ENCODE peak calls at places on chromosomes 3 and 15, in nine cellular contexts. One of them, this sample, is unnamed.

GRCh38 chr15:81152799-81153198 is 18.7 kb downstream of the CFAP161 start:
- DNase-seq in IMR-90: peak; percentile 48
- DNase-seq in A549: no peak
- DNase-seq in gastrocnemius medialis: no peak
- DNase-seq in OCI-LY7: no peak
- DNase-seq in GM23338: no peak
- DNase-seq in PC-3: no peak
- DNase-seq in lower lobe of right lung: no peak
- DNase-seq in pancreas: no peak
- DNase-seq in this sample: no peak

GRCh38 chr3:71484047-71484446 is 99.5 kb downstream of the FOXP1 start:
- DNase-seq in IMR-90: no peak
- DNase-seq in A549: no peak
- DNase-seq in gastrocnemius medialis: no peak
- DNase-seq in OCI-LY7: no peak
- DNase-seq in GM23338: no peak
- DNase-seq in PC-3: no peak
- DNase-seq in lower lobe of right lung: no peak
- DNase-seq in pancreas: no peak
- DNase-seq in this sample: no peak

GRCh38 chr15:83943043-83943442 is 289.1 kb downstream of the ADAMTSL3 start:
- DNase-seq in IMR-90: no peak
- DNase-seq in A549: no peak
- DNase-seq in gastrocnemius medialis: no peak
- DNase-seq in OCI-LY7: no peak
- DNase-seq in GM23338: no peak
- DNase-seq in PC-3: no peak
- DNase-seq in lower lobe of right lung: no peak
- DNase-seq in pancreas: no peak
- DNase-seq in this sample: no peak

GRCh38 chr3:171654809-171655208 is 155.5 kb downstream of the PLD1 start:
- DNase-seq in IMR-90: peak; percentile 31
- DNase-seq in A549: no peak
- DNase-seq in gastrocnemius medialis: peak; percentile 79
- DNase-seq in OCI-LY7: no peak
- DNase-seq in GM23338: no peak
- DNase-seq in PC-3: no peak
- DNase-seq in lower lobe of right lung: no peak
- DNase-seq in pancreas: no peak
- DNase-seq in this sample: peak; percentile 40

GRCh38 chr3:178439504-178439903 is 96.7 kb upstream of the KCNMB2 start:
- DNase-seq in IMR-90: peak; percentile 74
- DNase-seq in A549: peak; percentile 31
- DNase-seq in gastrocnemius medialis: no peak
- DNase-seq in OCI-LY7: no peak
- DNase-seq in GM23338: peak; percentile 24
- DNase-seq in PC-3: peak; percentile 54
- DNase-seq in lower lobe of right lung: no peak
- DNase-seq in pancreas: no peak
- DNase-seq in this sample: no peak

GRCh38 chr3:63934484-63934883 is 22.3 kb upstream of the SCAANT1 start:
- DNase-seq in IMR-90: no peak
- DNase-seq in A549: no peak
- DNase-seq in gastrocnemius medialis: no peak
- DNase-seq in OCI-LY7: no peak
- DNase-seq in GM23338: no peak
- DNase-seq in PC-3: no peak
- DNase-seq in lower lobe of right lung: no peak
- DNase-seq in pancreas: no peak
- DNase-seq in this sample: no peak

GRCh38 chr15:48060396-48060795 is 60.4 kb upstream of the SLC24A5 start:
- DNase-seq in IMR-90: no peak
- DNase-seq in A549: no peak
- DNase-seq in gastrocnemius medialis: no peak
- DNase-seq in OCI-LY7: no peak
- DNase-seq in GM23338: no peak
- DNase-seq in PC-3: no peak
- DNase-seq in lower lobe of right lung: no peak
- DNase-seq in pancreas: no peak
- DNase-seq in this sample: no peak

GRCh38 chr3:176562381-176562780 is 634.9 kb downstream of the TBL1XR1 start:
- DNase-seq in IMR-90: no peak
- DNase-seq in A549: no peak
- DNase-seq in gastrocnemius medialis: no peak
- DNase-seq in OCI-LY7: no peak
- DNase-seq in GM23338: no peak
- DNase-seq in PC-3: no peak
- DNase-seq in lower lobe of right lung: no peak
- DNase-seq in pancreas: no peak
- DNase-seq in this sample: no peak

GRCh38 chr3:117622130-117622841 is 912.7 kb downstream of the TUSC7 start:
- DNase-seq in IMR-90: peak; percentile 95
- DNase-seq in A549: peak; percentile 40
- DNase-seq in gastrocnemius medialis: no peak
- DNase-seq in OCI-LY7: no peak
- DNase-seq in GM23338: no peak
- DNase-seq in PC-3: peak; percentile 61
- DNase-seq in lower lobe of right lung: no peak
- DNase-seq in pancreas: no peak
- DNase-seq in this sample: no peak

GRCh38 chr3:152051501-152052404 is 178.3 kb downstream of the SUCNR1 start:
- DNase-seq in IMR-90: peak; percentile 69
- DNase-seq in A549: peak; percentile 12
- DNase-seq in gastrocnemius medialis: no peak
- DNase-seq in OCI-LY7: no peak
- DNase-seq in GM23338: no peak
- DNase-seq in PC-3: peak; percentile 19
- DNase-seq in lower lobe of right lung: no peak
- DNase-seq in pancreas: no peak
- DNase-seq in this sample: no peak

GRCh38 chr15:32730677-32731654 is 13.2 kb downstream of the GREM1 start:
- DNase-seq in IMR-90: no peak
- DNase-seq in A549: no peak
- DNase-seq in gastrocnemius medialis: no peak
- DNase-seq in OCI-LY7: no peak
- DNase-seq in GM23338: peak; percentile 83
- DNase-seq in PC-3: peak; percentile 57
- DNase-seq in lower lobe of right lung: peak; percentile 85
- DNase-seq in pancreas: peak; percentile 78
- DNase-seq in this sample: no peak

GRCh38 chr15:45181491-45182285 is 6.1 kb downstream of the SHF start:
- DNase-seq in IMR-90: no peak
- DNase-seq in A549: no peak
- DNase-seq in gastrocnemius medialis: no peak
- DNase-seq in OCI-LY7: no peak
- DNase-seq in GM23338: peak; percentile 35
- DNase-seq in PC-3: no peak
- DNase-seq in lower lobe of right lung: no peak
- DNase-seq in pancreas: peak; percentile 22
- DNase-seq in this sample: no peak

GRCh38 chr15:89041507-89041906 is 46.7 kb upstream of the ABHD2 start:
- DNase-seq in IMR-90: no peak
- DNase-seq in A549: no peak
- DNase-seq in gastrocnemius medialis: no peak
- DNase-seq in OCI-LY7: no peak
- DNase-seq in GM23338: no peak
- DNase-seq in PC-3: no peak
- DNase-seq in lower lobe of right lung: no peak
- DNase-seq in pancreas: no peak
- DNase-seq in this sample: no peak

GRCh38 chr3:193890036-193890897 is 245.7 kb upstream of the HES1 start:
- DNase-seq in IMR-90: no peak
- DNase-seq in A549: no peak
- DNase-seq in gastrocnemius medialis: no peak
- DNase-seq in OCI-LY7: no peak
- DNase-seq in GM23338: peak; percentile 36
- DNase-seq in PC-3: no peak
- DNase-seq in lower lobe of right lung: no peak
- DNase-seq in pancreas: peak; percentile 11
- DNase-seq in this sample: no peak

GRCh38 chr3:124559650-124560405 is 170.4 kb upstream of the UMPS start:
- DNase-seq in IMR-90: peak; percentile 83
- DNase-seq in A549: peak; percentile 83
- DNase-seq in gastrocnemius medialis: peak; percentile 43
- DNase-seq in OCI-LY7: peak; percentile 65
- DNase-seq in GM23338: peak; percentile 92
- DNase-seq in PC-3: peak; percentile 95
- DNase-seq in lower lobe of right lung: peak; percentile 57
- DNase-seq in pancreas: peak; percentile 70
- DNase-seq in this sample: no peak

GRCh38 chr15:89179966-89180875 is 41.2 kb downstream of the RLBP1 start:
- DNase-seq in IMR-90: peak; percentile 32
- DNase-seq in A549: no peak
- DNase-seq in gastrocnemius medialis: no peak
- DNase-seq in OCI-LY7: no peak
- DNase-seq in GM23338: no peak
- DNase-seq in PC-3: no peak
- DNase-seq in lower lobe of right lung: no peak
- DNase-seq in pancreas: no peak
- DNase-seq in this sample: no peak

GRCh38 chr3:14949126-14949525 is 1.7 kb downstream of the NR2C2 start:
- DNase-seq in IMR-90: no peak
- DNase-seq in A549: no peak
- DNase-seq in gastrocnemius medialis: no peak
- DNase-seq in OCI-LY7: no peak
- DNase-seq in GM23338: peak; percentile 46
- DNase-seq in PC-3: no peak
- DNase-seq in lower lobe of right lung: no peak
- DNase-seq in pancreas: no peak
- DNase-seq in this sample: no peak

DNA sequence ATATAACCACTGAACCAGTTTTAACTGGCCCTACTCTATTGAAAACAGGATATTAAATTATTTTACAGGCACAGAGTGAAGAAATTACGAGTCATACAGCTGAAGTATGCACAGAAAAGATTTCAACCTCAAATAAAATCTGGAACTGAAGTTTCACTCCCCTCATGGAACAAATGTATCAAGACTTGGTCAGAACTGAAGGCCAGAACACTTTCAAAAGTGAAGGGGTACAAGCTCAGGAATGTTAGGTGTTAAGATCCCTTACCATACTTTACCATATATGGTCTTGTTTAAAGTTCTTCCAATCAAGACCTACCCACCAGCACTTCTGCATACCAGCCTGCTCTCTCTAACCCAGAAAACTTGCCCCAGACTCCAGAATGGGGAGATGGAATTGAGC is 59.8 kb downstream of the OXSM start:
- DNase-seq in IMR-90: peak; percentile 57
- DNase-seq in A549: no peak
- DNase-seq in gastrocnemius medialis: no peak
- DNase-seq in OCI-LY7: no peak
- DNase-seq in GM23338: peak; percentile 35
- DNase-seq in PC-3: peak; percentile 37
- DNase-seq in lower lobe of right lung: no peak
- DNase-seq in pancreas: no peak
- DNase-seq in this sample: no peak
- TF ChIP-seq CTCF in IMR-90: no peak
- TF ChIP-seq CTCF in A549: no peak
- TF ChIP-seq CTCF in gastrocnemius medialis: no peak
- TF ChIP-seq CTCF in OCI-LY7: no peak
- TF ChIP-seq CTCF in GM23338: no peak
- TF ChIP-seq CTCF in PC-3: no peak
- TF ChIP-seq CTCF in lower lobe of right lung: no peak
- TF ChIP-seq CTCF in pancreas: no peak
- TF ChIP-seq CTCF in this sample: no peak

GRCh38 chr15:25331404-25331803 is 107.4 kb downstream of the UBE3A start:
- DNase-seq in IMR-90: no peak
- DNase-seq in A549: no peak
- DNase-seq in gastrocnemius medialis: no peak
- DNase-seq in OCI-LY7: no peak
- DNase-seq in GM23338: no peak
- DNase-seq in PC-3: no peak
- DNase-seq in lower lobe of right lung: no peak
- DNase-seq in pancreas: no peak
- DNase-seq in this sample: no peak
- H3K27ac ChIP-seq in IMR-90: no peak overlapping the region
- H3K27ac ChIP-seq in A549: no peak overlapping the region
- H3K27ac ChIP-seq in gastrocnemius medialis: no peak overlapping the region
- H3K27ac ChIP-seq in OCI-LY7: no peak overlapping the region
- H3K27ac ChIP-seq in GM23338: no peak overlapping the region
- H3K27ac ChIP-seq in PC-3: no peak overlapping the region
- H3K27ac ChIP-seq in lower lobe of right lung: no peak overlapping the region
- H3K27ac ChIP-seq in pancreas: no peak overlapping the region
- H3K27ac ChIP-seq in this sample: no peak overlapping the region

DNA sequence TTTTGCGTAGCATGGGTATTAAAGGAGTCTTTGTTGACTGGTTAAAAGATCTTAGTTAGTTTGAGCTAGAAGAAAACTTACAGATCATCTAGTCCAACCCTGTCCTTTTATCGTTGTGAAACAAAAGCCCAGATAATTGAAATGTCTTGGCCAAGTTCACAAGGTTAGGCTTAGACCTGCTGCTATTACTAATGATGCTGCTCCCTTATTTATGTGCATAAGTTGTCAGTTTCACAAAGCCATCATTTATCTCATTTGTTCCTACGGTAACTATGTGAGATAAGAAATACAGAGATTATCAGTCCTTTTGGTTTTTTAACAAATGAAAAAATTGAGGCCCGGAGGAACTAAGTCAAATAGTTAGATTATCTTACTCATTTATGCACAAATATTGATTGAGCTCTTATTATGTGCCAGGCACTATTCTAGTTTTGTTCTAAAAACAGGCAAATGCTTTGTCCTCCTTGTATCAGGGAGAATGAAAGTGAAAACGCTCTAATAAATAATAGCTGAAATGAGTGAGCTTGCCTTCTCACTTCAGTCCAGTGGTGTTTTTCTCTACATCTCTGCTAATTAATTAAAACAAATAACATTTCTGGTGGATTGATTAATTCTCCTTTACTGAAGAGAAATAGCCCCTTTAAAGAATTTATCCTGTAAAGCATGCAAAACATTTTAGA is 49.1 kb upstream of the TPRG1 start:
- DNase-seq in IMR-90: no peak
- DNase-seq in A549: no peak
- DNase-seq in gastrocnemius medialis: no peak
- DNase-seq in OCI-LY7: no peak
- DNase-seq in GM23338: no peak
- DNase-seq in PC-3: no peak
- DNase-seq in lower lobe of right lung: no peak
- DNase-seq in pancreas: no peak
- DNase-seq in this sample: no peak
- H3K4me3 ChIP-seq in IMR-90: no peak overlapping the region
- H3K4me3 ChIP-seq in A549: no peak overlapping the region
- H3K4me3 ChIP-seq in gastrocnemius medialis: peak overlapping the region; percentile 35
- H3K4me3 ChIP-seq in OCI-LY7: no peak overlapping the region
- H3K4me3 ChIP-seq in GM23338: no peak overlapping the region
- H3K4me3 ChIP-seq in PC-3: no peak overlapping the region
- H3K4me3 ChIP-seq in lower lobe of right lung: peak overlapping the region; percentile 19
- H3K4me3 ChIP-seq in pancreas: no peak overlapping the region
- H3K4me3 ChIP-seq in this sample: no peak overlapping the region

DNA sequence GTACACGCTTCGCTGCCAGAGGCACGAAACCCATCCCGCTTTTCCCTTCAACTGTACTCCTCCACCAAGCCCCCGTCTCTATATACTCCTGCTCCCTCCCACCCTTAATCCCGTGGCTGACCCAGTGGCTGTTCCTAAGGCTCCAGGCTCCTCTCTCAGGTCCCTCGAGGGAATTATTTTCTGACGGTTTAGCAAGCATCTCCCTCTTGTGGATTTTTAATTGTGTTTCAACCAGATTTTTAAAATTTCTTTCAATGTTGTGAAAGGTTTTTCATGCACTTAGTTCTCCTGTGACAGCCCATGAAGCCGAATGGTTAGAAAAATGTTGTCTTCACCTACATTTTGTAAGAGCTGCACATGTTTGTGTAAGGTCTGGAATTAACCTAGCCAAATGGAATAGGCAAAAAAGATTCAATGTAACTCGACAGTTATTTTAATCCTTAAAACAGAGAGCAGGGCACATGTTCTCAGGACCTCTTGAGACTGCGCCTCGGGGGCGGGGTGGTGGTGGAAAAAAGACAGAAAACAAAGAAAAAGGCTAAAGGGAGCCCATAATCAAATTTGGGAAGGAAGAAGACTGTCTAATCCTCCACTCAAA is 569 bp upstream of the CSNK1G1 start:
- DNase-seq in IMR-90: peak; percentile 87
- DNase-seq in A549: peak; percentile 90
- DNase-seq in gastrocnemius medialis: no peak
- DNase-seq in OCI-LY7: no peak
- DNase-seq in GM23338: no peak
- DNase-seq in PC-3: peak; percentile 61
- DNase-seq in lower lobe of right lung: no peak
- DNase-seq in pancreas: no peak
- DNase-seq in this sample: no peak
- TF ChIP-seq CTCF in IMR-90: peak; percentile 70
- TF ChIP-seq CTCF in A549: peak; percentile 79
- TF ChIP-seq CTCF in gastrocnemius medialis: no peak
- TF ChIP-seq CTCF in OCI-LY7: peak; percentile 42
- TF ChIP-seq CTCF in GM23338: peak; percentile 50
- TF ChIP-seq CTCF in PC-3: peak; percentile 66
- TF ChIP-seq CTCF in lower lobe of right lung: peak; percentile 32
- TF ChIP-seq CTCF in pancreas: no peak
- TF ChIP-seq CTCF in this sample: peak; percentile 41

This sample was measured in heart right ventricle.